ENCODE peak calls at places on chromosomes 12 and 14, in eight cellular contexts. W is GM23338, V is H1, M is GM12878, J is HCT116, N is K562, H is endothelial cell of umbilical vein, A is HepG2. Q is an unnamed sample.

GRCh38 chr12:4268549-4269181 is 4.9 kb upstream of the CCND2 start:
- DNase-seq in W (no peak), V (no peak), M (no peak), J (no peak), N (no peak), H (peak), A (no peak), Q (no peak)

GRCh38 chr14:32087173-32087861 is 10.2 kb downstream of the ARHGAP5 start:
- DNase-seq in W (peak), V (no peak), M (no peak), J (peak), N (no peak), H (no peak), A (peak), Q (peak)

GRCh38 chr12:126210026-126210425 is 1144.8 kb downstream of the AACS start:
- DNase-seq in W (no peak), V (no peak), M (no peak), J (no peak), N (no peak), H (no peak), A (no peak), Q (no peak)

GRCh38 chr14:76306131-76306530 is 69.8 kb upstream of the ESRRB start:
- DNase-seq in W (no peak), V (peak), M (no peak), J (no peak), N (no peak), H (no peak), A (no peak), Q (no peak)

GRCh38 chr12:47686645-47687240 is 19.1 kb downstream of the RPAP3 start:
- DNase-seq in W (peak), V (no peak), M (no peak), J (peak), N (peak), H (peak), A (peak), Q (peak)

GRCh38 chr12:57733928-57734327 is 4.6 kb downstream of the AGAP2 start:
- DNase-seq in W (no peak), V (no peak), M (no peak), J (no peak), N (no peak), H (no peak), A (no peak), Q (no peak)

GRCh38 chr12:13841358-13841757 is 140.0 kb downstream of the GRIN2B start:
- DNase-seq in W (no peak), V (no peak), M (no peak), J (no peak), N (no peak), H (no peak), A (no peak), Q (no peak)

GRCh38 chr14:49861581-49861922 is 9.0 kb upstream of the NEMF start:
- DNase-seq in W (peak), V (peak), M (no peak), J (no peak), N (no peak), H (no peak), A (no peak), Q (no peak)

DNA sequence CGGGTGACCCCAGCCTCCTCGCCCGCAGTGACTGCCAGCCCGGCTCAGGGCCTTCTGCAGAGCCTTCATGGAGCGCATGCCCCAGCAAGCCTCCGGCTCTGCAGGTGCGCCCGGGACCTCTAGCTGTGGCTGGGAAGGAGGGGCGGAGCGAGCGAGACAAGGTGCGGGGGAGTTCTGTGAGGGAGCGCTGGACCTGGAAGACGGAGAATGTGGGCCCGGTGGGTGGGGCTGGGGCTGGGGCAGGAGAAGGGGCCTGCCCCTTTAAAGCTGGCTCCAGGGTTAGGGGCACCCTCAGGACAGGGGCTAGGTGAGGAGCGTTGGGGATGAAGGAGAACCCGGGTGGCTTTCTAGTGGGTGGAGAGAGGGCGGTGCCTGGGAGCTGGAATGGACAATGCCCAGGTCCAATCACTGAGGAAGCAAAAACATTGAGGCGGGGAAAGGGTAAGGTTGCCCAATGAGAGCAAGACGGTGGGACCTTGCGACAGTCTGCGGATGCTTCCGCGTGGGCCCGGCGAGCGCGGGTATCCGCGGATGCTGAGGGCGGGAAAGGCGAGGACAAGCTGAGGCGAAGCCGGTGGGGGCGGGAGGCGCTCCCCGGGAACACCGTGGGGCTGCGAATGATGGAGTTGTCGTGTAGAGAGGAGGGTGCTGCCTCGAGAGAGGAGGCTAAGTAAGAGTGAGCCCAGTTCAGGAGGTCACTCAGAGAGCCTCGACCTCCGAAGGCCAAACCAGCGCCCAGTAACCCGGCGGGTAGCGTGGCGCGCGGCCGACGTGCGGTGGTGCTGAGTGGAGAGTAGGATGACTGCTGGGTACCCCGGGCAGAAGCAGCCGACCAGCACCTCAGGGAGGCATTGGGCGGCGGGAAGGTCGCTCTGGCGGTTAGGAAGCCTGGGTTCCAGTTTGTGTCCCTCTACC is at the start of gene GLS2:
- DNase-seq in W (peak), V (peak), M (peak), J (no peak), N (peak), H (peak), A (peak), Q (no peak)
- TF ChIP-seq EZH2 in W (no peak), V (no peak), M (no peak), J (no peak), N (no peak), H (peak), A (no peak), Q (no peak)

DNA sequence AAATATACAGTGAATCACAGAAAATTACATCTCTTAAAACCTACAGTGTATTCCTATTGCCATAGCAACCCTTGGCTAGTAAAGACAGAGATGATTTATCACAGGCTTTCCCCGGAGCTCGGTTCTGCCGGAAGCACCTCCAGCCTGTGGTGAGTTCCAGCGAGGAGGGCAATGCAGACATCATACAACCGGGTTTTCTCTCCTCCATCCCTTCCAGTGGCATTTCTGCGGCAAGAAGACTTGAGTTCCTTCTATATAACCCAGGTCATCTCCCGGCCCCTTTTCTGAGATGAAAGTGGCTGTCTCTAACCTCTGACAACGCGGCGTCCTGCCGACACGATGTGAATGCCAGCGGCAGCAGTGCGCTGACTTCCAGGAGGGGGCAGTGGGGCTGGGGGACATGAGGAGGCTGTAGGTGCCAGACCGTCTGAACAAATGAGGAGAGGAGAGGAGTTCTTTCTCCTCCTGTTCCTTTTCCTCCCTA is 68.5 kb upstream of the MAX start:
- DNase-seq in W (peak), V (peak), M (peak), J (no peak), N (no peak), H (peak), A (no peak), Q (no peak)
- TF ChIP-seq POLR2AphosphoS5 in W (no peak), V (no peak), M (no peak), J (no peak), N (no peak), H (no peak), A (no peak), Q (no peak)

GRCh38 chr12:278046-278445 is 15.4 kb upstream of the SLC6A13 start:
- DNase-seq in W (no peak), V (no peak), M (no peak), J (no peak), N (no peak), H (no peak), A (no peak), Q (no peak)
- H3K4me3 ChIP-seq in W (no peak), V (no peak), M (no peak), J (no peak), N (no peak), H (no peak), A (no peak), Q (no peak)

DNA sequence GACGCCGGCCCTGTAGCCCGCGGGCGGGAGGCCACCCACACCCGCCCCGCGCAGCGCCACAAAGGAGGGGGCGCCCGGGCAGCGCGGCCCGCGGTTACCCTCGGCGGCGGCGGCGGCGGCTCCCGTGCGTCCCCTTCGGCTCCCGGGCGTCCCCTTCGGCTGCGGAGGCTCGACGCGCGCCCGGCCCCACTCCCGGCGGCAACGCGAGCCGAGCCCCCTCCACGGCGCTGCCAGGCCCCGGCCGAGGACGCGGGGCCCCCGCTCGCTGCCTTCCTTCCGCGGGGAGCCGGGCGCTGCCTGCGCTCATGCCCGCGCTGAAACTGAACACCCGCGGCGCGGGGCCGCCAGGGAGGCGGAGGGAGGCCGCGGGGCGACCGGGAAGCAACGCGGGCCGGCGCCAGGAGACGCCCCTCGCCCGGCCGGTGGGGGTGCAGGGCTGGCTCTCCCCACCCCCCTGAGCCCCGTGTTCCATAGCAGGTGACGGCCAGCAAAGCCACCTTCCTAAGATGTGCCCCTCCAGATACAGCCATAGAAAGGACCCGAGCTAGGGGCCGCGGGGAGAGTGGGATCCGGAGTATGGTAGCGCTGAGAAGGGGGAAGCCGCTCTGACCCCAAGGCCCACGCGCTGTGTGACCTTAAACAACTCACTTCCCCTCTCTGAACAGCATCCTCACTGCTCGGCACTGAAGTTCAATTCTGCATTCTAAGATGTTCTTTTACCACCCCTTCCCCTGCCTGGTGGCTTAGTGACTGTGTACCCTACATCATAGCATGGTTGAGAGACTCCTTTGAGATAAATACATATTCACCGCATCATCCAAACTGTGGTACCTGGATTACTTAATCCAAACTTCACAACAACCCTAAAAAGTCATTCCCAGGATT is 42.8 kb downstream of the KDM2B start:
- DNase-seq in W (no peak), V (no peak), M (no peak), J (no peak), N (no peak), H (peak), A (no peak), Q (no peak)
- TF ChIP-seq EZH2 in W (no peak), V (no peak), M (no peak), J (no peak), N (no peak), H (no peak), A (no peak), Q (no peak)

GRCh38 chr12:52074006-52074405 is 4.2 kb downstream of the ATG101 start:
- DNase-seq in W (no peak), V (no peak), M (peak), J (no peak), N (no peak), H (no peak), A (no peak), Q (no peak)
- TF ChIP-seq POLR2AphosphoS5 in W (no peak), V (no peak), M (no peak), J (no peak), N (no peak), H (no peak), A (no peak), Q (no peak)

GRCh38 chr12:124938066-124938465 is 23.6 kb upstream of the UBC start:
- DNase-seq in W (no peak), V (no peak), M (peak), J (no peak), N (no peak), H (peak), A (no peak), Q (no peak)
- H3K4me3 ChIP-seq in W (peak), V (peak), M (peak), J (no peak), N (no peak), H (peak), A (peak), Q (peak)

DNA sequence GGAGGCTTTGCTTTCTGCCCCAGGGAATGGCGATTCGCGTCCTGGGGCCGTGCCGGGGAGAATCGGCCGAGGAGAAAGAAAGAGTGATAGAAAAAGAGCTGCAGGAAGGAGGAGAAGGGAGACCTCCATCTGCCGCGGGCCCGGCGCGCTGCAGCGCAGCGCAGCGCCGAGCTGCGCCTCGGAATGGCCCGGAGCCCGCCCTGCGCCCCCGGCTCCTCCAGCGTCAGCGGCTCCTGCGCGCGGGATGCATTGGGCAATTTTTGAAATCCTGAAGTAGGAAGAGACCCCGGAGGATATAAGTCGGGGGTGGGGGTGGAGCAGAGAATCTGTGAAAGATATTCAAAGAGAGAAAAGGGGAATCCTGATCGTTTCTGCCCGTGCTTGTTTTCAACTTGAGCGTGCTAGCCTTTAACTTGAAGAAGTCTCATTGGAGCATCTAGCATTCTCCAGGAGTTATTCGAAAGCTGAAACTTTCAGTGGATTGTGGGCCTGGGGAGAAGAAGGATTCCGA is 371 bp downstream of the PDE3A start:
- DNase-seq in W (peak), V (no peak), M (no peak), J (no peak), N (no peak), H (peak), A (no peak), Q (no peak)
- TF ChIP-seq EZH2 in W (peak), V (no peak), M (no peak), J (no peak), N (no peak), H (no peak), A (no peak), Q (no peak)

GRCh38 chr12:79384551-79384950 is 306.2 kb downstream of the PAWR start:
- DNase-seq in W (no peak), V (no peak), M (no peak), J (no peak), N (no peak), H (no peak), A (no peak), Q (no peak)

DNA sequence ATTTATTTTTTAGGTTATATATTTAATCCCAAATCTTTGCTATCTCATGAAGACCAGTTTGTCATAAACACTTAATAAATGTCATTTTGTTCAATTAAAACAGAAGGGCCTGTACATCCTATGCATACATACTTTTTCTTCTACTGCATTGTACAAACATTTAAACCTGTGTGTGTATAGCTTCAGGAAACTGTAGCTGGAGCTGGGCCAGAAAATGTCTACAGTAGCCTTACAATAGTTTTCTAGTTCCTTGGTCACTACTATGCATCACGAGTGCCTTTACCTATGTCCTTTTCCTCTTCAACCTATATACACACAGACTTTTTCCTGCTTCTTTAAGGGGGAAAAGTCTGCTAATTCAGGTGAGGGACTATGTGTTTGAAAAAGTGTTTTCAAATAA is 302.8 kb downstream of the PAWR start:
- DNase-seq in W (no peak), V (no peak), M (no peak), J (no peak), N (no peak), H (peak), A (no peak), Q (no peak)
- TF ChIP-seq POLR2AphosphoS5 in W (no peak), V (no peak), M (no peak), J (no peak), N (no peak), H (no peak), A (no peak), Q (no peak)

GRCh38 chr12:106645074-106645421 is 62.2 kb downstream of the RFX4 start:
- DNase-seq in W (no peak), V (no peak), M (no peak), J (no peak), N (no peak), H (no peak), A (peak), Q (no peak)
- H3K4me3 ChIP-seq in W (no peak), V (no peak), M (no peak), J (no peak), N (no peak), H (no peak), A (peak), Q (no peak)

Q was measured in SK-N-MC.